ENCODE peak calls at places on chromosome 6, in five cellular contexts. G, A, E, Z and F are unnamed samples.

GRCh38 chr6:31898200-31899011 is 908 bp upstream of the EHMT2 start:
- DNase-seq in G (no peak), A (no peak), E (no peak), Z (peak), F (peak)

GRCh38 chr6:168916576-168917207 is 337.0 kb downstream of the THBS2 start:
- DNase-seq in A (no peak), Z (no peak), E (no peak), G (no peak), F (no peak)

GRCh38 chr6:139407718-139408222 is 33.3 kb upstream of the CITED2 start:
- DNase-seq in E (no peak), A (no peak), G (no peak), Z (no peak), F (no peak)

GRCh38 chr6:112502348-112503130 is 155.4 kb downstream of the RFPL4B start:
- DNase-seq in E (no peak), G (no peak), A (no peak), Z (no peak), F (no peak)

GRCh38 chr6:1626481-1626880 is 16.8 kb downstream of the FOXC1 start:
- DNase-seq in Z (no peak), A (no peak), E (no peak), G (no peak), F (no peak)

GRCh38 chr6:169420912-169421543 is 167.4 kb upstream of the THBS2 start:
- DNase-seq in G (no peak), Z (no peak), A (no peak), E (no peak), F (peak)

GRCh38 chr6:15534970-15535369 is 127.9 kb downstream of the DTNBP1 start:
- DNase-seq in E (peak), G (no peak), Z (no peak), A (no peak), F (no peak)

GRCh38 chr6:112665815-112666214 is 318.7 kb downstream of the RFPL4B start:
- DNase-seq in E (no peak), Z (no peak), G (no peak), A (no peak), F (no peak)

GRCh38 chr6:44043036-44043478 is 84.2 kb downstream of the MRPL14 start:
- DNase-seq in A (no peak), Z (no peak), E (no peak), G (no peak), F (no peak)

GRCh38 chr6:158036261-158036660 is 54.6 kb downstream of the SYNJ2 start:
- DNase-seq in A (no peak), Z (no peak), E (no peak), G (no peak), F (no peak)

GRCh38 chr6:112690497-112691202 is 343.5 kb downstream of the RFPL4B start:
- DNase-seq in A (no peak), Z (no peak), E (no peak), G (no peak), F (no peak)

GRCh38 chr6:10441655-10442009 is 26.8 kb upstream of the TFAP2A start:
- DNase-seq in A (no peak), Z (no peak), G (no peak), E (no peak), F (no peak)

DNA sequence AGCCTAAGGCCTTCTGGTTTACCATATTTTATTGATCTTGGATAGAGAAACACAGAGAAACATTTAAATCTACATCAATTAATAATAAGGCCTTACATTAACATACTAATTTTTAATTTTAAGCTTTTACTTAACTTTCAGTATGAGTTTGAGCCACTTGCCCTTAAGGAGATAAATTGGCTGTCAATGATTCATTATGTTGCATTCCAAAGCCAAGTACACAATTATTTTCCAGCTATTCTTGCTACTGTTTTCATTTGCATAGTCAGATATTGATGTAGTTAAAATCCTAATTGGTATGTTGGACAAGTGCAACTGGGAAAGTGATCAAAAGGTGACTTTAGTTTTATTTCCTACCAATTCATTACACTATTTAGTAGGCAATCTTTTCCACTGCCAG is 58.2 kb downstream of the MOCS1 start:
- DNase-seq in E (no peak), G (no peak), Z (no peak), A (no peak), F (no peak)
- TF ChIP-seq CTCF in E (no peak), G (no peak), Z (no peak), A (no peak), F (no peak)

GRCh38 chr6:40582892-40583291 is 4.3 kb downstream of the LRFN2 start:
- DNase-seq in Z (no peak), G (no peak), A (no peak), E (no peak), F (no peak)
- TF ChIP-seq CTCF in Z (no peak), G (no peak), A (no peak), E (no peak), F (peak)

GRCh38 chr6:30361661-30362060 is 16.7 kb downstream of the RPP21 start:
- DNase-seq in Z (no peak), E (no peak), A (no peak), G (no peak), F (no peak)

GRCh38 chr6:30363459-30363858 is 18.5 kb downstream of the RPP21 start:
- DNase-seq in A (no peak), Z (no peak), G (no peak), E (no peak), F (no peak)

GRCh38 chr6:30359276-30359675 is 14.3 kb downstream of the RPP21 start:
- DNase-seq in E (no peak), G (no peak), Z (no peak), A (no peak), F (no peak)

GRCh38 chr6:30360139-30360538 is 15.2 kb downstream of the RPP21 start:
- DNase-seq in G (no peak), Z (no peak), E (no peak), A (no peak), F (no peak)

DNA sequence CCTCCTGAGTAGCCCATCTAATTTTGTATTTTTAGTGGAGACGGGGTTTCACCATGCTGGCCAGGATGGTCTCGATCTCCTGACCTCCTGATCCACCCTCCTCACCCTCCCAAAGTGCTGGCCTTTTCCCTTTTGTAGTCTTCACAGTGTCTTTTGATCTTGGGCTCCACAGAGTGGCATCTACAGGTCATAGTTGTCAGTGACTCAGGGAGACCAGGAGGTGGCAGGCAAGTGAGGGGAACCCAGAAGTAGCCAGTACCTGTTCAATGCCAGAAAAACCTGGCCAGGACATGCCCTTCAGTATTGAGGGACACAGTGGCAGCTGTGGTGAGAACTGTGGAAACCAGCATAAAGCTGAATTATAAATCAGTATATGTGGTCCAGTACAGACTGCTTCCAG is 19.6 kb downstream of the RPP21 start:
- DNase-seq in E (no peak), A (no peak), G (no peak), Z (no peak), F (no peak)
- TF ChIP-seq CTCF in E (no peak), A (peak), G (no peak), Z (no peak), F (no peak)

GRCh38 chr6:8530775-8531435 is 95.6 kb upstream of the SLC35B3 start:
- DNase-seq in Z (no peak), A (no peak), E (no peak), G (no peak), F (peak)
- TF ChIP-seq CTCF in Z (no peak), A (no peak), E (no peak), G (no peak), F (peak)

GRCh38 chr6:47073125-47074110 is 31.3 kb upstream of the ADGRF1 start:
- DNase-seq in Z (no peak), A (no peak), G (no peak), E (no peak), F (no peak)
- TF ChIP-seq CTCF in Z (no peak), A (no peak), G (no peak), E (no peak), F (no peak)

GRCh38 chr6:54695815-54696214 is 150.8 kb upstream of the FAM83B start:
- DNase-seq in A (no peak), E (no peak), Z (no peak), G (no peak), F (no peak)

GRCh38 chr6:54694928-54695532 is 151.5 kb upstream of the FAM83B start:
- DNase-seq in G (no peak), A (no peak), Z (no peak), E (no peak), F (no peak)

GRCh38 chr6:54698974-54699373 is 147.6 kb upstream of the FAM83B start:
- DNase-seq in A (peak), Z (peak), G (no peak), E (no peak), F (no peak)

GRCh38 chr6:54700158-54700557 is 146.4 kb upstream of the FAM83B start:
- DNase-seq in Z (no peak), G (no peak), E (no peak), A (no peak), F (no peak)

DNA sequence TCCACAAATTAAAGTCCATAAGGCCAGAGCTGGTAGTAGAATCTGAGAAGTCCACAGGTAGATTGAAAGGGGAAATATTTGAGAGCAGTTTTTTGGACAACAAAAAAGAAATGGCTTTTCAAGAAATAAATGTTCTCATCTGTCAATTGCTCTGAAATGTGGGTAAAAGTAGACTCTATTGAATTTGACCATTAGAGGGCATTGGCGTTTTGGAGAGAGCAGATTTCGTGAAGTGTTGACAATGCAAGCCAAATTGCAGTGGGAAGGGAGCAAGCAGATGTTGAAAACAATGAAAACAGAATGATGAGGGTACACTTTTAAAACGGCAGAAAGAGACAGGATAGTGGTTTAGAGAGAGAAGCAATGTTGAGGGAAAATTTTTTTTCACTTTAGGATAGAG is 149.1 kb upstream of the FAM83B start:
- DNase-seq in G (no peak), Z (no peak), E (no peak), A (no peak), F (no peak)
- TF ChIP-seq CTCF in G (no peak), Z (no peak), E (peak), A (peak), F (no peak)